ENCODE peak calls at places on chromosome 4, in ten cellular contexts. V is EH; Z is glutamatergic neuron; O is HCEC 1CT; Y is omental fat pad; Q is NCI-H345; J is T-cell; U is NCI-H748 treated with DMSO at 0.1 percent for 48 hours; A is CD4-positive, alpha-beta memory T cell; W is OCI-LY7. E is an unnamed sample.

GRCh38 chr4:2284161-2284933 is 22.4 kb upstream of the MXD4 start:
- DNase-seq in Q (no peak), A (no peak), V (no peak), J (no peak), Y (no peak), W (no peak), Z (peak; percentile 3), O (no peak), U (no peak), E (no peak)

GRCh38 chr4:17168571-17168970 is 270.1 kb upstream of the LDB2 start:
- DNase-seq in O (peak; percentile 35), U (no peak), A (no peak), W (no peak), Y (no peak), V (peak; percentile 82), J (no peak), Q (no peak), Z (no peak), E (no peak)

GRCh38 chr4:86613734-86614133 is 19.6 kb downstream of the PTPN13 start:
- DNase-seq in W (no peak), V (peak; percentile 14), O (no peak), A (no peak), J (no peak), U (no peak), Q (no peak), Z (no peak), Y (no peak), E (no peak)

GRCh38 chr4:94605241-94605640 is 152.5 kb upstream of the BMPR1B start:
- DNase-seq in U (no peak), W (no peak), O (no peak), V (no peak), Q (no peak), Z (no peak), Y (no peak), J (no peak), A (no peak), E (no peak)

GRCh38 chr4:40915318-40916217 is 165.8 kb downstream of the NSUN7 start:
- DNase-seq in O (peak; percentile 33), Q (no peak), W (no peak), J (no peak), U (no peak), Z (no peak), Y (no peak), V (peak; percentile 72), A (no peak), E (peak; percentile 46)

GRCh38 chr4:150425161-150425560 is 156.8 kb upstream of the MAB21L2 start:
- DNase-seq in Y (no peak), O (no peak), Q (no peak), V (no peak), A (no peak), Z (no peak), J (no peak), W (no peak), U (no peak), E (no peak)

GRCh38 chr4:40656221-40656863 is 26.7 kb upstream of the RBM47 start:
- DNase-seq in A (no peak), Z (no peak), V (no peak), O (no peak), U (no peak), J (no peak), W (peak; percentile 84), Q (no peak), Y (no peak), E (no peak)

GRCh38 chr4:75555294-75556164 is at the start of gene ODAPH:
- DNase-seq in V (peak; percentile 36), Z (no peak), Q (no peak), O (peak; percentile 3), W (no peak), Y (no peak), J (no peak), U (no peak), A (no peak), E (peak; percentile 53)

GRCh38 chr4:86522349-86522748 is 71.8 kb upstream of the PTPN13 start:
- DNase-seq in J (no peak), O (peak; percentile 21), W (no peak), Y (no peak), Q (no peak), Z (no peak), U (no peak), V (peak; percentile 18), A (peak; percentile 16), E (no peak)

GRCh38 chr4:22672944-22673343 is 19.8 kb upstream of the GBA3 start:
- DNase-seq in W (no peak), U (no peak), Y (no peak), A (no peak), V (no peak), Q (no peak), O (no peak), J (no peak), Z (no peak), E (no peak)

GRCh38 chr4:11218692-11219091 is 210.0 kb downstream of the HS3ST1 start:
- DNase-seq in A (no peak), O (no peak), U (peak; percentile 55), Z (no peak), Q (no peak), J (no peak), Y (no peak), W (no peak), V (no peak), E (no peak)

GRCh38 chr4:93103042-93103441 is 725.5 kb upstream of the ATOH1 start:
- DNase-seq in Z (no peak), Y (no peak), Q (no peak), U (no peak), A (no peak), O (no peak), J (no peak), W (no peak), V (no peak), E (no peak)

GRCh38 chr4:6641164-6641970 is 882 bp downstream of the MRFAP1 start:
- DNase-seq in W (peak; percentile 52), O (peak; percentile 38), J (peak; percentile 50), Z (peak; percentile 55), A (peak; percentile 51), Y (no peak), U (no peak), V (peak; percentile 60), Q (no peak), E (peak; percentile 57)

GRCh38 chr4:100736651-100737450 is 219.0 kb upstream of the EMCN start:
- DNase-seq in A (no peak), V (peak; percentile 93), Z (no peak), O (peak; percentile 72), Y (no peak), W (no peak), J (no peak), Q (no peak), U (no peak), E (peak; percentile 98)

GRCh38 chr4:40375090-40375489 is 40.0 kb downstream of the CHRNA9 start:
- DNase-seq in U (no peak), J (no peak), V (no peak), Q (no peak), Z (no peak), A (no peak), W (no peak), Y (no peak), O (no peak), E (no peak)

GRCh38 chr4:153427363-153428071 is 38.6 kb upstream of the TMEM131L start:
- DNase-seq in Q (no peak), Z (no peak), J (no peak), Y (no peak), V (peak; percentile 80), A (no peak), U (no peak), O (peak; percentile 19), W (peak; percentile 68), E (no peak)

GRCh38 chr4:73593631-73594241 is 26.5 kb downstream of the RASSF6 start:
- DNase-seq in O (peak; percentile 23), Q (no peak), A (no peak), V (peak; percentile 53), J (no peak), W (peak; percentile 61), U (peak; percentile 12), Z (no peak), Y (no peak), E (peak; percentile 51)

GRCh38 chr4:76955187-76955586 is 5.6 kb downstream of the SEPTIN11 start:
- DNase-seq in Y (no peak), O (peak; percentile 31), U (no peak), J (no peak), Z (no peak), V (peak; percentile 51), Q (no peak), A (no peak), W (no peak), E (no peak)

GRCh38 chr4:163107754-163108153 is 58.9 kb downstream of the NAF1 start:
- DNase-seq in V (peak; percentile 30), U (no peak), Y (no peak), Z (no peak), A (no peak), O (no peak), W (no peak), Q (no peak), J (no peak), E (peak; percentile 26)

GRCh38 chr4:38424171-38424871 is 239.7 kb upstream of the KLF3 start:
- DNase-seq in V (no peak), Y (no peak), J (no peak), Z (no peak), W (no peak), A (no peak), O (no peak), Q (no peak), U (no peak), E (no peak)

GRCh38 chr4:128268970-128269369 is 18.6 kb downstream of the PGRMC2 start:
- DNase-seq in Z (no peak), A (no peak), U (no peak), J (no peak), V (no peak), O (no peak), Q (no peak), W (no peak), Y (no peak), E (no peak)

GRCh38 chr4:7909966-7910720 is 29.5 kb downstream of the AFAP1 start:
- DNase-seq in Y (no peak), U (no peak), Z (no peak), J (no peak), A (no peak), O (peak; percentile 49), W (no peak), Q (no peak), V (peak; percentile 49), E (peak; percentile 39)

GRCh38 chr4:36243355-36244256 is 708 bp downstream of the ARAP2 start:
- DNase-seq in U (peak; percentile 56), A (peak; percentile 43), Z (peak; percentile 45), V (no peak), W (no peak), Q (peak; percentile 52), O (no peak), J (peak; percentile 34), Y (peak; percentile 60), E (no peak)

GRCh38 chr4:76624271-76624681 is 189.2 kb downstream of the SHROOM3 start:
- DNase-seq in W (no peak), V (peak; percentile 98), Q (no peak), U (no peak), O (peak; percentile 69), Z (no peak), Y (no peak), J (no peak), A (no peak), E (peak; percentile 96)

GRCh38 chr4:168643083-168643795 is 146.4 kb downstream of the PALLD start:
- DNase-seq in O (no peak), J (no peak), V (peak; percentile 45), U (no peak), Q (no peak), W (no peak), A (no peak), Z (no peak), Y (no peak), E (no peak)

GRCh38 chr4:40672528-40673522 is 43.2 kb upstream of the RBM47 start:
- DNase-seq in A (peak; percentile 60), O (peak; percentile 95), Q (no peak), Z (no peak), J (no peak), V (peak; percentile 97), Y (no peak), U (no peak), W (no peak), E (peak; percentile 82)

GRCh38 chr4:95428216-95429085 is 120.3 kb downstream of the UNC5C start:
- DNase-seq in W (no peak), A (no peak), J (no peak), Q (no peak), V (no peak), Y (no peak), Z (no peak), U (no peak), O (no peak), E (no peak)

GRCh38 chr4:86117781-86118302 is 242.0 kb downstream of the MAPK10 start:
- DNase-seq in A (no peak), Z (no peak), W (no peak), O (peak; percentile 36), Y (no peak), J (no peak), V (peak; percentile 80), U (no peak), Q (no peak), E (peak; percentile 39)

E was measured in LHCN-M2.